ENCODE peak calls at places on chromosomes 2 and 18, in seven cellular contexts. T is left colon, O is SJSA1, A is pancreas, W is T-cell, V is KG1, J is T-helper 9 cell. K is an unnamed sample.

GRCh38 chr18:76169733-76170132 is 325.3 kb downstream of the ZNF516 start:
- DNase-seq in T (no peak), O (no peak), A (no peak), W (no peak), V (no peak), J (no peak), K (no peak)

GRCh38 chr2:240146141-240146561 is 5.7 kb upstream of the OTOS start:
- DNase-seq in T (no peak), O (no peak), A (no peak), W (no peak), V (no peak), J (no peak), K (no peak)

GRCh38 chr2:202169826-202170424 is 68.5 kb downstream of the SUMO1 start:
- DNase-seq in T (no peak), O (no peak), A (no peak), W (no peak), V (no peak), J (no peak), K (no peak)

GRCh38 chr2:26668041-26668440 is 24.5 kb upstream of the KCNK3 start:
- DNase-seq in T (no peak), O (no peak), A (no peak), W (no peak), V (no peak), J (no peak), K (no peak)

GRCh38 chr2:127217470-127218325 is 2.4 kb downstream of the CYP27C1 start:
- DNase-seq in T (no peak), O (peak), A (no peak), W (no peak), V (no peak), J (no peak), K (peak)

GRCh38 chr2:46097714-46098480 is 199.3 kb upstream of the EPAS1 start:
- DNase-seq in T (peak), O (peak), A (peak), W (no peak), V (no peak), J (no peak), K (peak)

GRCh38 chr2:28563869-28564268 is 68.0 kb downstream of the PLB1 start:
- DNase-seq in T (no peak), O (no peak), A (no peak), W (no peak), V (no peak), J (no peak), K (no peak)

GRCh38 chr2:227406177-227407031 is 18.7 kb upstream of the SCYGR1 start:
- DNase-seq in T (peak), O (peak), A (peak), W (no peak), V (no peak), J (no peak), K (peak)

GRCh38 chr2:158191076-158191566 is 89.4 kb downstream of the UPP2 start:
- DNase-seq in T (no peak), O (peak), A (no peak), W (no peak), V (no peak), J (no peak), K (no peak)

GRCh38 chr2:26086155-26086634 is 52.3 kb downstream of the RAB10 start:
- DNase-seq in T (no peak), O (peak), A (no peak), W (no peak), V (no peak), J (no peak), K (no peak)

GRCh38 chr18:26406854-26407517 is 141.4 kb downstream of the KCTD1 start:
- DNase-seq in T (no peak), O (no peak), A (no peak), W (no peak), V (no peak), J (no peak), K (no peak)

GRCh38 chr2:69168950-69169695 is 156.1 kb downstream of the ANTXR1 start:
- DNase-seq in T (no peak), O (no peak), A (no peak), W (no peak), V (no peak), J (no peak), K (no peak)

GRCh38 chr18:11523809-11524208 is 85.6 kb upstream of the SLC35G4 start:
- DNase-seq in T (no peak), O (no peak), A (no peak), W (no peak), V (no peak), J (no peak), K (no peak)

K was measured in PC-9.